ENCODE peak calls at places on chromosome 6, in six cellular contexts. Y is neuronal stem cell, R is small intestine, B is left ventricle myocardium inferior, Q is MM.1S, Z is thyroid gland. U is an unnamed sample.

GRCh38 chr6:149910721-149911151 is 12.2 kb downstream of the RAET1G start:
- DNase-seq in Y (no peak), R (no peak), B (no peak), Q (peak; percentile 7), Z (no peak), U (no peak)

GRCh38 chr6:158185729-158186456 is 17.7 kb downstream of the GTF2H5 start:
- DNase-seq in Y (no peak), R (no peak), B (no peak), Q (no peak), Z (no peak), U (no peak)

GRCh38 chr6:134240664-134241431 is 77.1 kb downstream of the SGK1 start:
- DNase-seq in Y (no peak), R (no peak), B (peak; percentile 61), Q (no peak), Z (peak; percentile 56), U (peak; percentile 95)

GRCh38 chr6:53605543-53606235 is 59.9 kb downstream of the KLHL31 start:
- DNase-seq in Y (peak; percentile 29), R (no peak), B (no peak), Q (no peak), Z (no peak), U (no peak)

GRCh38 chr6:111810321-111811235 is 62.7 kb downstream of the FYN start:
- DNase-seq in Y (no peak), R (no peak), B (no peak), Q (no peak), Z (no peak), U (no peak)

GRCh38 chr6:10338151-10338550 is 76.7 kb downstream of the TFAP2A start:
- DNase-seq in Y (no peak), R (no peak), B (no peak), Q (no peak), Z (no peak), U (no peak)

GRCh38 chr6:141483561-141484061 is 649.1 kb upstream of the GJE1 start:
- DNase-seq in Y (no peak), R (peak; percentile 63), B (no peak), Q (peak; percentile 93), Z (no peak), U (peak; percentile 79)

GRCh38 chr6:139027620-139028182 is 844 bp upstream of the ABRACL start:
- DNase-seq in Y (no peak), R (peak; percentile 89), B (no peak), Q (peak; percentile 7), Z (peak; percentile 26), U (peak; percentile 29)

GRCh38 chr6:27839303-27840081 is 72.7 kb downstream of the OR2B2 start:
- DNase-seq in Y (no peak), R (peak; percentile 70), B (no peak), Q (peak; percentile 36), Z (peak; percentile 57), U (no peak)

GRCh38 chr6:105681061-105681460 is 278.2 kb upstream of the PREP start:
- DNase-seq in Y (no peak), R (no peak), B (no peak), Q (no peak), Z (no peak), U (no peak)

GRCh38 chr6:43797919-43798318 is 27.9 kb downstream of the VEGFA start:
- DNase-seq in Y (no peak), R (no peak), B (no peak), Q (no peak), Z (no peak), U (no peak)
- H3K4me1 ChIP-seq in Y (no peaks in the 10 kb centered on the region), R (peaks cover 12% of the 10 kb centered on the region), B (peaks cover 80% of the 10 kb centered on the region), Q (peaks cover 23% of the 10 kb centered on the region), Z (peaks cover 3% of the 10 kb centered on the region), U (peaks cover 15% of the 10 kb centered on the region)

GRCh38 chr6:90066715-90067114 is 172.4 kb downstream of the GJA10 start:
- DNase-seq in Y (no peak), R (no peak), B (no peak), Q (no peak), Z (no peak), U (no peak)

GRCh38 chr6:90062051-90062450 is 167.8 kb downstream of the GJA10 start:
- DNase-seq in Y (no peak), R (no peak), B (no peak), Q (no peak), Z (no peak), U (no peak)

GRCh38 chr6:90068264-90068663 is 174.0 kb downstream of the GJA10 start:
- DNase-seq in Y (no peak), R (no peak), B (no peak), Q (no peak), Z (no peak), U (no peak)

GRCh38 chr6:90065173-90065572 is 170.9 kb downstream of the GJA10 start:
- DNase-seq in Y (no peak), R (no peak), B (no peak), Q (no peak), Z (no peak), U (no peak)

DNA sequence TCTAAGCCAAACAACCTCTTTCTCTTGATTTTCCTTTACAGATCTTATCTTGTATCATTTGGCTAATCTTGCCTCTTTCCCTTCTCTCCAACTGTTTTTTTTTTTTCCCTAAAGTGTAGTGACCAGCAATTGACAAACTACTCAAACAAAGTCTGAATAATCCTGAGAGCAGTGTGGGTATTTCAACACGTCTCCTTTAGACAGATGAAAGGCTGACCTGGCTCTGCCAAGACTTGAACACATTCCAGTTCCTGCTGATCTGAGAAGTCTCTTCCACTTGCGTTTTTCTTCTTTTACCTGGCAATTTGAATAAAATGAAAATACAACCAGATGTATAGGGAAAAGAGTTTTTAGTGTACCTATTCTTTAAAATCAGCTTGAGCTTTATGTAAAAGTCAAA is 168.4 kb downstream of the GJA10 start:
- DNase-seq in Y (no peak), R (no peak), B (no peak), Q (no peak), Z (peak; percentile 10), U (no peak)
- H3K27ac ChIP-seq in Y (no peak overlapping the region), R (no peak overlapping the region), B (no peak overlapping the region), Q (no peak overlapping the region), Z (no peak overlapping the region), U (no peak overlapping the region)

GRCh38 chr6:46323966-46324622 is 153.3 kb upstream of the ENPP5 start:
- DNase-seq in Y (no peak), R (no peak), B (no peak), Q (no peak), Z (no peak), U (no peak)

GRCh38 chr6:46323312-46323965 is 152.7 kb upstream of the ENPP5 start:
- DNase-seq in Y (no peak), R (no peak), B (no peak), Q (no peak), Z (no peak), U (no peak)

GRCh38 chr6:46327769-46328168 is 157.0 kb upstream of the ENPP5 start:
- DNase-seq in Y (no peak), R (peak; percentile 7), B (no peak), Q (no peak), Z (no peak), U (no peak)

GRCh38 chr6:46324706-46325105 is 153.9 kb upstream of the ENPP5 start:
- DNase-seq in Y (no peak), R (no peak), B (no peak), Q (no peak), Z (no peak), U (no peak)

DNA sequence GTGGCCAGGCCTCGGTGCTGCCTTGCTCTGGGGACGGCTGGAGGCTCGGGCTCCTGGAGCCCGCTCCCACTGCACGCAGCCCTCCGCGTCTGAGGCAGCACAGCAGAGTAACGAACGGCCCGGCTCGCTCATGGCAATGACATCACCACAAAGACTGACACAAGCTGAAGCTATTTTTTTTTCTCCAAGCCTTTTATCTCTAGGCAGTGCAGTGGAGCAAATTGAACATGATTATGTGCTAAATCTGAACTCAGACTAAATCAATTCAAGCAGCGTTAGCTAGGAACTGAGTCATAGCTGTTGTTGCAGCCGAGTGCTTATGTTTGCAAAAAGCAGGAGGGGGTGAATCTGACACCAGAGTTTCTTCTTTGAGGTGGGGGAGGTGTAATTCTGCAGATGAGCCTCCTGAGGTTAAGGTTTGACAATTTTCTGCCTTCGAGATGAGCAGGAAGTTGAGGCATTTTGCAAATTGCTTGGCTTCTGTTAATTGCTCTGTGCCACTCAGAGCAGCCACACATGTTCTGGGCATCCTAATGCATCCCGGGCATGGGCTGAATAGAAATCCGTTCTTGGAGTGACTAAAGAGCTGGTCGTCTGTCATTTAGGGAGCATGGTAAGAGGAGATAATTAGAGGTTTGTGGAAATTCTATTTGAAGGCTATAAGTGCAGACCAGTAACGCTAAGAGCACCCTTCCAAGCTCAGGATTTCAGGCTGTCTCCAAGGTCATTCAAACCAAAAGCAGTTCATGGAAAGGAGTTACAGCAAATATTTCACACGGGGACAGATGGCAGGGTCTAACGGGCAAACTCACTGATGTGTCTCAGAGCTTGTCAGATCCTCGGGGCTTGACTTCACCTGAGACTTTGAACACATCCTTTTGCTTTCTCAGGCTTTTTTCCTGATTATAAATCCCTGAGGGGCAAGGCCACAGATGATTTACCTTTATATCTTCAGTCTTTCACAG is 155.1 kb upstream of the ENPP5 start:
- DNase-seq in Y (no peak), R (no peak), B (no peak), Q (no peak), Z (no peak), U (peak; percentile 27)
- H3K4me3 ChIP-seq in Y (no peak overlapping the region), R (no peak overlapping the region), B (no peak overlapping the region), Q (no peak overlapping the region), Z (no peak overlapping the region), U (no peak overlapping the region)

GRCh38 chr6:13419826-13420225 is 67.6 kb downstream of the GFOD1 start:
- DNase-seq in Y (no peak), R (no peak), B (no peak), Q (no peak), Z (no peak), U (no peak)

GRCh38 chr6:13417954-13418353 is 69.4 kb downstream of the GFOD1 start:
- DNase-seq in Y (no peak), R (no peak), B (no peak), Q (no peak), Z (peak; percentile 35), U (no peak)

GRCh38 chr6:13418838-13419237 is 68.6 kb downstream of the GFOD1 start:
- DNase-seq in Y (no peak), R (no peak), B (no peak), Q (no peak), Z (no peak), U (no peak)

GRCh38 chr6:13420269-13420668 is 67.1 kb downstream of the GFOD1 start:
- DNase-seq in Y (no peak), R (no peak), B (no peak), Q (no peak), Z (no peak), U (no peak)

DNA sequence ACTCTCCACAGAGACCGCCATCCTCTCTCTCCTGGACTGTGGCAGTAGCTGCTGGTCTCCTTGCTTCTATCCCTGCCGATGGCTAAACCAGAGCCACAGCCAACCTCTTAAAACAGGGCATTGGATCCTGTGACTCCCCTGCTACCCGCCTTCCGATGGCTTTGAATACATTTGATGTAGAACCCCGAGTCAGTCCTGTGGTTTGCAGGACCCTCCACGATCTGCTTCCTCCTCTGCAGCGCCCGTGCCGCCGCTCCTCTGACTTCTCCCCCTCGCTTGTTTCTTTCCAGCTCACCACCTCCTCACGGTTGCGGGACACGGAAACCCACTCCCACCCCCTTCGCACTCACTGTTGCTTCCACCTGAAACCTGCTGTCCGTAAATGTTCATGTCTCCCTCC is 68.0 kb downstream of the GFOD1 start:
- DNase-seq in Y (no peak), R (no peak), B (no peak), Q (no peak), Z (no peak), U (no peak)
- H3K4me1 ChIP-seq in Y (peaks cover 17% of the 10 kb centered on the region), R (no peaks in the 10 kb centered on the region), B (peaks cover 92% of the 10 kb centered on the region), Q (no peaks in the 10 kb centered on the region), Z (peaks cover 41% of the 10 kb centered on the region), U (no peaks in the 10 kb centered on the region)